ENCODE peak calls at places on chromosomes 5 and 9, in five cellular contexts. Z is T-helper 1 cell; H is activated T-helper 1 cell treated with Interleukin-2 at 50 U/mL for 16 hours; I is Jurkat, Clone E6-1; U is left cardiac atrium. E is an unnamed sample.

GRCh38 chr5:94777163-94777885 is 158.9 kb downstream of the SLF1 start:
- DNase-seq in H (no peak), I (no peak), Z (no peak), U (no peak), E (no peak)

GRCh38 chr9:134565316-134565915 is 76.2 kb upstream of the COL5A1 start:
- DNase-seq in I (no peak), H (no peak), Z (no peak), U (no peak), E (no peak)

GRCh38 chr5:97714426-97714825 is 531.4 kb upstream of the RIOK2 start:
- DNase-seq in U (no peak), I (no peak), Z (no peak), H (no peak), E (no peak)

GRCh38 chr9:22105005-22105722 is 96.1 kb upstream of the CDKN2B start:
- DNase-seq in H (no peak), I (no peak), Z (no peak), U (no peak), E (no peak)

GRCh38 chr9:135926402-135927194 is 19.3 kb upstream of the CAMSAP1 start:
- DNase-seq in Z (no peak), U (peak), I (no peak), H (no peak), E (no peak)

GRCh38 chr5:139848508-139849100 is 53.0 kb downstream of the PSD2 start:
- DNase-seq in Z (no peak), U (peak), H (peak), I (peak), E (no peak)

GRCh38 chr9:72557549-72557948 is 36.1 kb downstream of the TMC1 start:
- DNase-seq in I (no peak), Z (no peak), H (no peak), U (no peak), E (no peak)

GRCh38 chr9:136429075-136429628 is 10.5 kb downstream of the INPP5E start:
- DNase-seq in U (no peak), Z (no peak), H (no peak), I (no peak), E (no peak)

GRCh38 chr5:57324159-57324558 is 150.3 kb downstream of the GPBP1 start:
- DNase-seq in H (no peak), I (no peak), Z (no peak), U (no peak), E (peak)

GRCh38 chr5:128163991-128164390 is 80.4 kb downstream of the SLC12A2 start:
- DNase-seq in Z (no peak), U (no peak), I (no peak), H (no peak), E (no peak)

GRCh38 chr5:42993516-42994284 is 46.4 kb downstream of the ANXA2R start:
- DNase-seq in H (peak), I (peak), Z (peak), U (peak), E (peak)

GRCh38 chr9:16656432-16657169 is 213.9 kb downstream of the BNC2 start:
- DNase-seq in H (no peak), I (no peak), Z (no peak), U (no peak), E (no peak)

GRCh38 chr9:135246248-135247173 is 159.0 kb downstream of the OLFM1 start:
- DNase-seq in I (no peak), Z (no peak), H (no peak), U (no peak), E (no peak)

GRCh38 chr5:136062563-136063274 is 33.9 kb downstream of the TGFBI start:
- DNase-seq in U (no peak), H (no peak), I (peak), Z (no peak), E (peak)

GRCh38 chr5:127517480-127518318 is at the start of gene PRRC1:
- DNase-seq in I (peak), Z (peak), H (peak), U (peak), E (peak)

GRCh38 chr9:131744171-131744714 is 4.4 kb upstream of the RAPGEF1 start:
- DNase-seq in I (no peak), H (no peak), U (no peak), Z (no peak), E (no peak)

GRCh38 chr5:180598797-180599589 is 7.7 kb upstream of the SCGB3A1 start:
- DNase-seq in I (no peak), H (no peak), U (no peak), Z (no peak), E (no peak)

GRCh38 chr9:100525563-100525962 is 52.3 kb upstream of the CAVIN4 start:
- DNase-seq in H (no peak), Z (no peak), U (no peak), I (no peak), E (no peak)

GRCh38 chr9:110214956-110215355 is 7.0 kb upstream of the C9orf152 start:
- DNase-seq in H (no peak), U (no peak), I (no peak), Z (no peak), E (no peak)

GRCh38 chr9:137179761-137180160 is 7.9 kb upstream of the TMEM210 start:
- DNase-seq in H (no peak), I (no peak), Z (no peak), U (no peak), E (no peak)

GRCh38 chr5:6715758-6716633 is 2.8 kb downstream of the TENT4A start:
- DNase-seq in H (no peak), U (no peak), Z (no peak), I (no peak), E (no peak)

GRCh38 chr9:137168575-137168906 is 1.3 kb downstream of the LRRC26 start:
- DNase-seq in Z (no peak), H (no peak), U (no peak), I (no peak), E (no peak)

GRCh38 chr5:68652507-68652906 is 437.0 kb downstream of the PIK3R1 start:
- DNase-seq in U (no peak), I (no peak), H (no peak), Z (no peak), E (no peak)

GRCh38 chr5:150763023-150763793 is 4.4 kb upstream of the DCTN4 start:
- DNase-seq in U (peak), I (no peak), Z (no peak), H (no peak), E (no peak)

GRCh38 chr5:119031905-119032304 is 39.0 kb upstream of the DMXL1 start:
- DNase-seq in U (no peak), H (no peak), Z (no peak), I (no peak), E (no peak)

GRCh38 chr5:177189416-177189815 is 55.8 kb downstream of the NSD1 start:
- DNase-seq in U (no peak), Z (no peak), H (no peak), I (no peak), E (no peak)

GRCh38 chr9:1362845-1363244 is 312.7 kb downstream of the DMRT2 start:
- DNase-seq in I (no peak), Z (no peak), H (no peak), U (no peak), E (no peak)

GRCh38 chr9:133167769-133168168 is 4.1 kb upstream of the GBGT1 start:
- DNase-seq in U (no peak), Z (no peak), H (no peak), I (no peak), E (no peak)

GRCh38 chr9:124593080-124594058 is 86.2 kb upstream of the NR5A1 start:
- DNase-seq in I (peak), H (no peak), U (no peak), Z (no peak), E (no peak)

GRCh38 chr5:33800221-33800950 is 91.4 kb downstream of the ADAMTS12 start:
- DNase-seq in Z (no peak), I (no peak), H (no peak), U (no peak), E (no peak)

GRCh38 chr9:34413229-34413852 is 36.6 kb upstream of the MYORG start:
- DNase-seq in H (no peak), U (peak), Z (no peak), I (peak), E (peak)

GRCh38 chr5:132060501-132061161 is at the start of gene IL3:
- DNase-seq in U (no peak), Z (no peak), H (no peak), I (no peak), E (no peak)